ENCODE peak calls at places on chromosomes 5 and 9, in nine cellular contexts. One of them, this sample, is unnamed.

GRCh38 chr9:135774239-135774747 is 72.3 kb downstream of the KCNT1 start:
- DNase-seq in transverse colon: no peak
- DNase-seq in vagina: no peak
- DNase-seq in HCT116: no peak
- DNase-seq in GM12891: no peak
- DNase-seq in breast epithelium: no peak
- DNase-seq in H1: no peak
- DNase-seq in esophagus muscularis mucosa: no peak
- DNase-seq in sigmoid colon: no peak
- DNase-seq in this sample: no peak

GRCh38 chr5:171335616-171336015 is 26.6 kb downstream of the TLX3 start:
- DNase-seq in transverse colon: no peak
- DNase-seq in vagina: no peak
- DNase-seq in HCT116: no peak
- DNase-seq in GM12891: no peak
- DNase-seq in breast epithelium: no peak
- DNase-seq in H1: no peak
- DNase-seq in esophagus muscularis mucosa: no peak
- DNase-seq in sigmoid colon: no peak
- DNase-seq in this sample: no peak

GRCh38 chr9:117418111-117418510 is 3.3 kb upstream of the ASTN2 start:
- DNase-seq in transverse colon: no peak
- DNase-seq in vagina: no peak
- DNase-seq in HCT116: no peak
- DNase-seq in GM12891: no peak
- DNase-seq in breast epithelium: no peak
- DNase-seq in H1: no peak
- DNase-seq in esophagus muscularis mucosa: no peak
- DNase-seq in sigmoid colon: no peak
- DNase-seq in this sample: no peak

GRCh38 chr9:77020438-77021264 is 1.2 kb downstream of the FOXB2 start:
- DNase-seq in transverse colon: no peak
- DNase-seq in vagina: no peak
- DNase-seq in HCT116: no peak
- DNase-seq in GM12891: no peak
- DNase-seq in breast epithelium: no peak
- DNase-seq in H1: no peak
- DNase-seq in esophagus muscularis mucosa: peak
- DNase-seq in sigmoid colon: no peak
- DNase-seq in this sample: no peak

GRCh38 chr9:129451669-129452068 is 169.2 kb downstream of the C9orf50 start:
- DNase-seq in transverse colon: no peak
- DNase-seq in vagina: no peak
- DNase-seq in HCT116: no peak
- DNase-seq in GM12891: no peak
- DNase-seq in breast epithelium: no peak
- DNase-seq in H1: no peak
- DNase-seq in esophagus muscularis mucosa: no peak
- DNase-seq in sigmoid colon: no peak
- DNase-seq in this sample: no peak

GRCh38 chr9:750264-750967 is 91.1 kb upstream of the DMRT1 start:
- DNase-seq in transverse colon: peak
- DNase-seq in vagina: peak
- DNase-seq in HCT116: no peak
- DNase-seq in GM12891: no peak
- DNase-seq in breast epithelium: no peak
- DNase-seq in H1: no peak
- DNase-seq in esophagus muscularis mucosa: no peak
- DNase-seq in sigmoid colon: peak
- DNase-seq in this sample: no peak

GRCh38 chr5:56833325-56833724 is 18.0 kb downstream of the MAP3K1 start:
- DNase-seq in transverse colon: no peak
- DNase-seq in vagina: no peak
- DNase-seq in HCT116: no peak
- DNase-seq in GM12891: no peak
- DNase-seq in breast epithelium: no peak
- DNase-seq in H1: no peak
- DNase-seq in esophagus muscularis mucosa: no peak
- DNase-seq in sigmoid colon: no peak
- DNase-seq in this sample: no peak

GRCh38 chr9:116112236-116112635 is 41.4 kb upstream of the PAPPA start:
- DNase-seq in transverse colon: no peak
- DNase-seq in vagina: no peak
- DNase-seq in HCT116: no peak
- DNase-seq in GM12891: no peak
- DNase-seq in breast epithelium: no peak
- DNase-seq in H1: no peak
- DNase-seq in esophagus muscularis mucosa: no peak
- DNase-seq in sigmoid colon: no peak
- DNase-seq in this sample: no peak

GRCh38 chr5:178866946-178867345 is 7.2 kb downstream of the ZNF354B start:
- DNase-seq in transverse colon: no peak
- DNase-seq in vagina: no peak
- DNase-seq in HCT116: no peak
- DNase-seq in GM12891: no peak
- DNase-seq in breast epithelium: no peak
- DNase-seq in H1: no peak
- DNase-seq in esophagus muscularis mucosa: no peak
- DNase-seq in sigmoid colon: no peak
- DNase-seq in this sample: no peak

GRCh38 chr9:109110326-109111014 is 9.3 kb downstream of the TMEM245 start:
- DNase-seq in transverse colon: no peak
- DNase-seq in vagina: no peak
- DNase-seq in HCT116: peak
- DNase-seq in GM12891: no peak
- DNase-seq in breast epithelium: no peak
- DNase-seq in H1: no peak
- DNase-seq in esophagus muscularis mucosa: no peak
- DNase-seq in sigmoid colon: no peak
- DNase-seq in this sample: no peak

GRCh38 chr5:176296-176823 is 14.9 kb upstream of the LRRC14B start:
- DNase-seq in transverse colon: no peak
- DNase-seq in vagina: no peak
- DNase-seq in HCT116: no peak
- DNase-seq in GM12891: no peak
- DNase-seq in breast epithelium: no peak
- DNase-seq in H1: no peak
- DNase-seq in esophagus muscularis mucosa: no peak
- DNase-seq in sigmoid colon: peak
- DNase-seq in this sample: no peak

GRCh38 chr5:129400395-129400983 is 59.6 kb upstream of the ADAMTS19 start:
- DNase-seq in transverse colon: no peak
- DNase-seq in vagina: no peak
- DNase-seq in HCT116: no peak
- DNase-seq in GM12891: no peak
- DNase-seq in breast epithelium: no peak
- DNase-seq in H1: no peak
- DNase-seq in esophagus muscularis mucosa: no peak
- DNase-seq in sigmoid colon: no peak
- DNase-seq in this sample: no peak

GRCh38 chr5:95920822-95921221 is 40.8 kb downstream of the ELL2 start:
- DNase-seq in transverse colon: no peak
- DNase-seq in vagina: no peak
- DNase-seq in HCT116: no peak
- DNase-seq in GM12891: no peak
- DNase-seq in breast epithelium: no peak
- DNase-seq in H1: no peak
- DNase-seq in esophagus muscularis mucosa: no peak
- DNase-seq in sigmoid colon: no peak
- DNase-seq in this sample: no peak

GRCh38 chr9:136287960-136288753 is 15.7 kb downstream of the CCDC187 start:
- DNase-seq in transverse colon: no peak
- DNase-seq in vagina: no peak
- DNase-seq in HCT116: no peak
- DNase-seq in GM12891: no peak
- DNase-seq in breast epithelium: no peak
- DNase-seq in H1: no peak
- DNase-seq in esophagus muscularis mucosa: no peak
- DNase-seq in sigmoid colon: no peak
- DNase-seq in this sample: no peak

GRCh38 chr9:19378154-19378553 is 1.9 kb downstream of the RPS6 start:
- DNase-seq in transverse colon: no peak
- DNase-seq in vagina: no peak
- DNase-seq in HCT116: no peak
- DNase-seq in GM12891: no peak
- DNase-seq in breast epithelium: no peak
- DNase-seq in H1: no peak
- DNase-seq in esophagus muscularis mucosa: no peak
- DNase-seq in sigmoid colon: no peak
- DNase-seq in this sample: no peak

GRCh38 chr5:50667079-50667652 is 729 bp downstream of the PARP8 start:
- DNase-seq in transverse colon: peak
- DNase-seq in vagina: no peak
- DNase-seq in HCT116: no peak
- DNase-seq in GM12891: no peak
- DNase-seq in breast epithelium: peak
- DNase-seq in H1: no peak
- DNase-seq in esophagus muscularis mucosa: no peak
- DNase-seq in sigmoid colon: peak
- DNase-seq in this sample: no peak

GRCh38 chr5:1510631-1511030 is 13.1 kb downstream of the LPCAT1 start:
- DNase-seq in transverse colon: peak
- DNase-seq in vagina: no peak
- DNase-seq in HCT116: no peak
- DNase-seq in GM12891: peak
- DNase-seq in breast epithelium: no peak
- DNase-seq in H1: no peak
- DNase-seq in esophagus muscularis mucosa: no peak
- DNase-seq in sigmoid colon: peak
- DNase-seq in this sample: peak

GRCh38 chr5:149212203-149212951 is 59.3 kb upstream of the AFAP1L1 start:
- DNase-seq in transverse colon: no peak
- DNase-seq in vagina: no peak
- DNase-seq in HCT116: no peak
- DNase-seq in GM12891: no peak
- DNase-seq in breast epithelium: no peak
- DNase-seq in H1: no peak
- DNase-seq in esophagus muscularis mucosa: no peak
- DNase-seq in sigmoid colon: no peak
- DNase-seq in this sample: no peak
- TF ChIP-seq POLR2A in transverse colon: no peak
- TF ChIP-seq POLR2A in vagina: no peak
- TF ChIP-seq POLR2A in HCT116: no peak
- TF ChIP-seq POLR2A in GM12891: no peak
- TF ChIP-seq POLR2A in breast epithelium: no peak
- TF ChIP-seq POLR2A in H1: no peak
- TF ChIP-seq POLR2A in esophagus muscularis mucosa: no peak
- TF ChIP-seq POLR2A in sigmoid colon: no peak
- TF ChIP-seq POLR2A in this sample: no peak

GRCh38 chr5:14153932-14154646 is 10.9 kb downstream of the TRIO start:
- DNase-seq in transverse colon: peak
- DNase-seq in vagina: no peak
- DNase-seq in HCT116: no peak
- DNase-seq in GM12891: no peak
- DNase-seq in breast epithelium: peak
- DNase-seq in H1: no peak
- DNase-seq in esophagus muscularis mucosa: peak
- DNase-seq in sigmoid colon: peak
- DNase-seq in this sample: no peak
- TF ChIP-seq POLR2AphosphoS5 in transverse colon: peak
- TF ChIP-seq POLR2AphosphoS5 in vagina: peak
- TF ChIP-seq POLR2AphosphoS5 in HCT116: no peak
- TF ChIP-seq POLR2AphosphoS5 in GM12891: no peak
- TF ChIP-seq POLR2AphosphoS5 in breast epithelium: no peak
- TF ChIP-seq POLR2AphosphoS5 in H1: no peak
- TF ChIP-seq POLR2AphosphoS5 in esophagus muscularis mucosa: peak
- TF ChIP-seq POLR2AphosphoS5 in sigmoid colon: peak
- TF ChIP-seq POLR2AphosphoS5 in this sample: no peak

GRCh38 chr9:34380034-34380510 is 3.4 kb upstream of the MYORG start:
- DNase-seq in transverse colon: no peak
- DNase-seq in vagina: no peak
- DNase-seq in HCT116: no peak
- DNase-seq in GM12891: no peak
- DNase-seq in breast epithelium: no peak
- DNase-seq in H1: no peak
- DNase-seq in esophagus muscularis mucosa: no peak
- DNase-seq in sigmoid colon: no peak
- DNase-seq in this sample: no peak

GRCh38 chr9:34382054-34382453 is 5.4 kb upstream of the MYORG start:
- DNase-seq in transverse colon: no peak
- DNase-seq in vagina: no peak
- DNase-seq in HCT116: no peak
- DNase-seq in GM12891: no peak
- DNase-seq in breast epithelium: no peak
- DNase-seq in H1: no peak
- DNase-seq in esophagus muscularis mucosa: no peak
- DNase-seq in sigmoid colon: no peak
- DNase-seq in this sample: no peak

GRCh38 chr9:34379334-34380033 is 2.8 kb upstream of the MYORG start:
- DNase-seq in transverse colon: peak
- DNase-seq in vagina: peak
- DNase-seq in HCT116: peak
- DNase-seq in GM12891: peak
- DNase-seq in breast epithelium: peak
- DNase-seq in H1: peak
- DNase-seq in esophagus muscularis mucosa: peak
- DNase-seq in sigmoid colon: peak
- DNase-seq in this sample: peak

GRCh38 chr9:34381323-34381722 is 4.6 kb upstream of the MYORG start:
- DNase-seq in transverse colon: peak
- DNase-seq in vagina: no peak
- DNase-seq in HCT116: no peak
- DNase-seq in GM12891: no peak
- DNase-seq in breast epithelium: no peak
- DNase-seq in H1: no peak
- DNase-seq in esophagus muscularis mucosa: no peak
- DNase-seq in sigmoid colon: peak
- DNase-seq in this sample: no peak

GRCh38 chr9:34380511-34381315 is 4.0 kb upstream of the MYORG start:
- DNase-seq in transverse colon: peak
- DNase-seq in vagina: peak
- DNase-seq in HCT116: no peak
- DNase-seq in GM12891: peak
- DNase-seq in breast epithelium: no peak
- DNase-seq in H1: no peak
- DNase-seq in esophagus muscularis mucosa: peak
- DNase-seq in sigmoid colon: peak
- DNase-seq in this sample: peak
- TF ChIP-seq POLR2A in transverse colon: peak
- TF ChIP-seq POLR2A in vagina: no peak
- TF ChIP-seq POLR2A in HCT116: peak
- TF ChIP-seq POLR2A in GM12891: no peak
- TF ChIP-seq POLR2A in breast epithelium: no peak
- TF ChIP-seq POLR2A in H1: no peak
- TF ChIP-seq POLR2A in esophagus muscularis mucosa: no peak
- TF ChIP-seq POLR2A in sigmoid colon: peak
- TF ChIP-seq POLR2A in this sample: no peak

GRCh38 chr5:139707445-139708003 is 59.4 kb downstream of the CXXC5 start:
- DNase-seq in transverse colon: no peak
- DNase-seq in vagina: no peak
- DNase-seq in HCT116: no peak
- DNase-seq in GM12891: no peak
- DNase-seq in breast epithelium: no peak
- DNase-seq in H1: no peak
- DNase-seq in esophagus muscularis mucosa: no peak
- DNase-seq in sigmoid colon: no peak
- DNase-seq in this sample: no peak
- TF ChIP-seq POLR2AphosphoS5 in transverse colon: no peak
- TF ChIP-seq POLR2AphosphoS5 in vagina: no peak
- TF ChIP-seq POLR2AphosphoS5 in HCT116: no peak
- TF ChIP-seq POLR2AphosphoS5 in GM12891: no peak
- TF ChIP-seq POLR2AphosphoS5 in breast epithelium: no peak
- TF ChIP-seq POLR2AphosphoS5 in H1: no peak
- TF ChIP-seq POLR2AphosphoS5 in esophagus muscularis mucosa: no peak
- TF ChIP-seq POLR2AphosphoS5 in sigmoid colon: no peak
- TF ChIP-seq POLR2AphosphoS5 in this sample: no peak

This sample was measured in GM12892.